ENCODE peak calls at places on chromosomes 5 and 9, in five cellular contexts. C is A549, N is K562, O is H1, G is HepG2. M is an unnamed sample.

GRCh38 chr9:110875275-110875674 is 163.0 kb downstream of the LPAR1 start:
- DNase-seq in C (no peak), N (no peak), O (peak), G (no peak), M (peak)

GRCh38 chr9:34659592-34660253 is 2.7 kb downstream of the CCL27 start:
- DNase-seq in C (no peak), N (no peak), O (no peak), G (no peak), M (no peak)

GRCh38 chr5:157283434-157283833 is 17.5 kb downstream of the CYFIP2 start:
- DNase-seq in C (no peak), N (no peak), O (no peak), G (no peak), M (peak)

GRCh38 chr5:179805070-179805528 is 1.6 kb downstream of the MGAT4B start:
- DNase-seq in C (no peak), N (no peak), O (no peak), G (no peak), M (no peak)

GRCh38 chr9:96478829-96479371 is 28.9 kb downstream of the HABP4 start:
- DNase-seq in C (no peak), N (no peak), O (no peak), G (no peak), M (peak)

GRCh38 chr9:127788337-127789011 is 2.6 kb downstream of the CDK9 start:
- DNase-seq in C (no peak), N (no peak), O (no peak), G (no peak), M (no peak)

GRCh38 chr9:99259231-99259918 is 37.3 kb downstream of the SEC61B start:
- DNase-seq in C (no peak), N (peak), O (no peak), G (no peak), M (no peak)

GRCh38 chr5:17180330-17180843 is 37.0 kb upstream of the BASP1 start:
- DNase-seq in C (no peak), N (no peak), O (no peak), G (no peak), M (no peak)

GRCh38 chr9:136902259-136902821 is 16.0 kb downstream of the TRAF2 start:
- DNase-seq in C (peak), N (no peak), O (no peak), G (no peak), M (peak)

GRCh38 chr5:79157289-79157688 is 45.7 kb downstream of the BHMT start:
- DNase-seq in C (no peak), N (no peak), O (no peak), G (no peak), M (no peak)

GRCh38 chr9:21996858-21997257 is 2.3 kb downstream of the CDKN2B-AS1 start:
- DNase-seq in C (no peak), N (no peak), O (no peak), G (no peak), M (no peak)

GRCh38 chr5:133524597-133524996 is 87.7 kb downstream of the FSTL4 start:
- DNase-seq in C (no peak), N (no peak), O (no peak), G (no peak), M (no peak)

GRCh38 chr5:147554285-147554817 is 44.5 kb upstream of the DPYSL3 start:
- DNase-seq in C (no peak), N (no peak), O (no peak), G (no peak), M (no peak)

GRCh38 chr5:79357401-79357800 is 121.5 kb downstream of the JMY start:
- DNase-seq in C (no peak), N (no peak), O (no peak), G (no peak), M (no peak)

DNA sequence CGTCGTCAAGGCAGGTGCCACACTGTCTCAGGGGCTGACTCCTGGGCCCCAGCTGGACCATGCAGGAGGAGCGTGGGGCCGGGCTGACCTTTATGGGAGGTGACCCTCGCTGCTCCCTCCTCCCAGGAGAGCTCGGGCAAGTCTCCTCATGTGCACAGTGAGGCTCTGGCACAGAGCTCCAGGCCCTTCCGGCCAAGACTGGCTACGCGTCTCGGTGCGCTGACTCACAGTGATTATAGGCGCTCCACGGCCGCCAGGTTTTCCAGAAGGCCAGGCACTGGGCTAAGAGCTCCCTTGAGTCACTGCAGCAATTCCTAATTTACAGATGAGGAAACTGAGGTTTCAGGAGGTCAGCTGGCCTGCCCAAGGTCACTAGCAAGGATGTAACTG is 47.4 kb downstream of the VAV2 start:
- DNase-seq in C (no peak), N (no peak), O (no peak), G (no peak), M (no peak)
- TF ChIP-seq HDAC2 in C (no peak), N (no peak), O (no peak), G (no peak), M (no peak)

DNA sequence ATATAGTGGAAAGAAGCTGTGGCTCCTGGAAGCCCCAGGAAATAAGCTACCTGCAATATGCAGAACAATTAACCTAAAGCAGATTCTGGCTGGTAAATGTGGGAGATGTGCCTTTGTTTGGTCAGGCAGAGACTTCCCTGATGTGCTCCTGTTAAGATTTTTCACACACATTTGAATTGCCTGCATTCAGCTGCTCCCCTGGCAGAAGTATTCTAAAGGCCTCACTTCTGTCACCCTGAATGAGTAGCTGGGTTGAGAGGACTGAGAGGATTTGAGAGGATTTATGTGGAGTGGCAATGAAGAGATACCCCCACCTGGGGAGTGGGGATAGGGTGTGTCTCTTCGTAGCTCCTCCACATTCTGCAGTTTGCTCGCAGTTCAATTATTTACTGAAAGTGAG is 130.5 kb downstream of the ST8SIA4 start:
- DNase-seq in C (no peak), N (no peak), O (no peak), G (no peak), M (no peak)
- TF ChIP-seq HDAC2 in C (no peak), N (no peak), O (no peak), G (no peak), M (no peak)

GRCh38 chr5:141328231-141328630 is 2.1 kb upstream of the PCDHGA1 start:
- DNase-seq in C (no peak), N (no peak), O (no peak), G (no peak), M (no peak)
- TF ChIP-seq HDAC2 in C (no peak), N (no peak), O (no peak), G (no peak), M (no peak)

DNA sequence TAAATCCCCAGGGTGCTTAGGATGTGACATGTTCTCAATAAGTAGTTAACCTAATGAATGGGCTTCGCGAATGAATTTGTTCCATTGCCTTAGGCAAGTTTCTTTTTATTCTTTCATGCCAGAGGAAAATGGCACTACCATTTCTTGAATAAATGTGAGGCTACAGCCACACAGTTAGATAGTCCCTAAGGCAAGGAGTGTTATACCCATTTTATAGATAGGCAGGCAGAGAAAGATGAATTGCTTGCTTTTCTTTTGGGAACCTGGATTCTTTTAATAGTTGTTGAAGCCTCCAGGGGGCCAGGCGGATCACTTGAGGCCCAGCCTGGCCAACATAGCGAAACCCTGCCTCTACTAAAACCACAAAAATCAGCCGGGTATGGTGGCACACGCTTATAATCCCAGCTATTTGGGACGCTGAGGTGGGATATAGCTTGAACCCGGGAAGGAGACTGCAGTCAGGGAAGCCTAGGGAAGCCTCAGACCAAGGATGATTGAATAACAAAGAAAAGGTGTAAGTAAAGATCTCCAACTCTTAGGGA is 943 bp downstream of the NOP16 start:
- DNase-seq in C (no peak), N (no peak), O (no peak), G (no peak), M (no peak)
- TF ChIP-seq HDAC2 in C (no peak), N (no peak), O (no peak), G (no peak), M (no peak)

M was measured in GM12878.